ENCODE peak calls at places on chromosomes 6 and 20, in eight cellular contexts. W is mesothelial cell of epicardium, T is PC-9, G is cardiac septum, Z is Right ventricle myocardium superior, B is HT1080, P is heart left ventricle, F is hypothalamus. Y is an unnamed sample.

GRCh38 chr20:45229264-45230056 is 8.3 kb downstream of the SEMG2 start:
- DNase-seq in W (no peak), T (peak), G (no peak), Z (peak), B (peak), P (no peak), F (no peak), Y (no peak)

GRCh38 chr20:56778765-56779195 is 149.7 kb downstream of the TFAP2C start:
- DNase-seq in W (no peak), T (peak), G (peak), Z (peak), B (no peak), P (no peak), F (no peak), Y (no peak)

GRCh38 chr20:18058661-18059467 is 1.1 kb upstream of the OVOL2 start:
- DNase-seq in W (peak), T (peak), G (no peak), Z (no peak), B (no peak), P (no peak), F (no peak), Y (no peak)

GRCh38 chr6:5125152-5126006 is 40.2 kb downstream of the PPP1R3G start:
- DNase-seq in W (no peak), T (peak), G (no peak), Z (no peak), B (peak), P (no peak), F (no peak), Y (peak)

GRCh38 chr20:23393999-23394775 is 27.1 kb downstream of the NAPB start:
- DNase-seq in W (no peak), T (no peak), G (no peak), Z (no peak), B (no peak), P (no peak), F (no peak), Y (no peak)

GRCh38 chr6:37570801-37571200 is 71.1 kb upstream of the CCDC167 start:
- DNase-seq in W (no peak), T (no peak), G (no peak), Z (no peak), B (no peak), P (no peak), F (no peak), Y (no peak)

GRCh38 chr6:141105481-141105880 is 1027.2 kb upstream of the GJE1 start:
- DNase-seq in W (no peak), T (no peak), G (no peak), Z (no peak), B (peak), P (no peak), F (no peak), Y (peak)

GRCh38 chr6:57035549-57035948 is 10.9 kb upstream of the KIAA1586 start:
- DNase-seq in W (no peak), T (no peak), G (no peak), Z (no peak), B (no peak), P (no peak), F (no peak), Y (no peak)

GRCh38 chr6:136031982-136032381 is 180.5 kb downstream of the PDE7B start:
- DNase-seq in W (no peak), T (no peak), G (no peak), Z (no peak), B (peak), P (no peak), F (no peak), Y (peak)

GRCh38 chr6:117907600-117908245 is 659 bp downstream of the SLC35F1 start:
- DNase-seq in W (peak), T (no peak), G (no peak), Z (peak), B (no peak), P (no peak), F (no peak), Y (no peak)

GRCh38 chr20:47765715-47766594 is 19.3 kb downstream of the SULF2 start:
- DNase-seq in W (no peak), T (peak), G (no peak), Z (no peak), B (peak), P (no peak), F (no peak), Y (peak)

GRCh38 chr6:57432162-57432561 is 114.7 kb downstream of the PRIM2 start:
- DNase-seq in W (no peak), T (no peak), G (no peak), Z (no peak), B (no peak), P (no peak), F (no peak), Y (peak)

GRCh38 chr6:42113929-42114636 is 28.3 kb downstream of the C6orf132 start:
- DNase-seq in W (no peak), T (no peak), G (no peak), Z (peak), B (peak), P (no peak), F (no peak), Y (no peak)

Y was measured in AG10803.